ENCODE peak calls at places on chromosomes 5 and 9, in four cellular contexts. C is neural progenitor cell, G is psoas muscle, Z is adrenal gland. B is an unnamed sample. For H3K9me3, the result is how much of the 10 kb centered on the place peaks cover.

GRCh38 chr9:96686638-96687335 is 31.7 kb upstream of the PRXL2C start:
- DNase-seq in Z (peak), C (peak), G (peak), B (peak)

GRCh38 chr9:94719878-94720277 is 6.6 kb upstream of the AOPEP start:
- DNase-seq in C (no peak), G (no peak), Z (peak), B (no peak)

GRCh38 chr5:5637163-5637562 is 214.7 kb downstream of the ICE1 start:
- DNase-seq in G (no peak), C (no peak), Z (no peak), B (no peak)

GRCh38 chr9:4980046-4980727 is 4.9 kb upstream of the JAK2 start:
- DNase-seq in Z (no peak), G (no peak), C (no peak), B (no peak)

GRCh38 chr5:115374057-115374775 is 77.8 kb upstream of the CCDC112 start:
- DNase-seq in G (no peak), Z (no peak), C (no peak), B (no peak)

GRCh38 chr5:128596071-128596470 is 58.0 kb upstream of the FBN2 start:
- DNase-seq in Z (no peak), C (no peak), G (no peak), B (no peak)

GRCh38 chr9:91824151-91824550 is 125.9 kb downstream of the ROR2 start:
- DNase-seq in Z (no peak), G (no peak), C (no peak), B (no peak)

GRCh38 chr5:102418531-102418930 is 80.3 kb downstream of the SLCO6A1 start:
- DNase-seq in C (peak), G (no peak), Z (no peak), B (no peak)

GRCh38 chr9:128473104-128473503 is 17.3 kb downstream of the ODF2 start:
- DNase-seq in C (no peak), G (no peak), Z (no peak), B (no peak)

GRCh38 chr5:179734536-179735164 is 2.0 kb downstream of the MAML1 start:
- DNase-seq in G (no peak), Z (no peak), C (no peak), B (no peak)
- H3K27ac ChIP-seq in G (peak), Z (peak), C (no peak), B (no peak)

DNA sequence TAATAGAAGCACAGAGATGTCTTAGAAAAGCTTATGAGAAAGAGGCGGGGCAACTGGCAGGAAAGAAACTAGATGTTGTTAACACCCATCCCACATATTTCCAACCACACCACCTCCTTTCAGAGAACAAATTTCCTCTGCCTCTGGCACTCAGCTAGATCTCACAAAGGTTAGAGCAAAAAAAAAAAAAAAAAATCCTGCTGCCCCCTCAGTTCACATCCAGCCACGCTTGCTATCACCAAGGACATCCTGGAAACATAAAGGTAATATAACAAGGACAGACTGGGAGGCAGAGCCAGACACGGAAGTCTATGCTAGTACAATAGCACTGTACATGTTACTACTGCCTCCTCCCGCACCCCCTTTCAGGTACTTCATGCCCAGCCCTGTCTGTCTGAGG is 238.0 kb upstream of the PTGER4 start:
- DNase-seq in Z (no peak), G (no peak), C (no peak), B (no peak)
- H3K9me3 ChIP-seq in Z (under half), G (under half), C (under half), B (under half)

GRCh38 chr5:93078082-93079038 is 502.7 kb downstream of the NR2F1-AS1 start:
- DNase-seq in C (no peak), Z (peak), G (peak), B (no peak)
- H3K27ac ChIP-seq in C (no peak), Z (no peak), G (peak), B (no peak)

DNA sequence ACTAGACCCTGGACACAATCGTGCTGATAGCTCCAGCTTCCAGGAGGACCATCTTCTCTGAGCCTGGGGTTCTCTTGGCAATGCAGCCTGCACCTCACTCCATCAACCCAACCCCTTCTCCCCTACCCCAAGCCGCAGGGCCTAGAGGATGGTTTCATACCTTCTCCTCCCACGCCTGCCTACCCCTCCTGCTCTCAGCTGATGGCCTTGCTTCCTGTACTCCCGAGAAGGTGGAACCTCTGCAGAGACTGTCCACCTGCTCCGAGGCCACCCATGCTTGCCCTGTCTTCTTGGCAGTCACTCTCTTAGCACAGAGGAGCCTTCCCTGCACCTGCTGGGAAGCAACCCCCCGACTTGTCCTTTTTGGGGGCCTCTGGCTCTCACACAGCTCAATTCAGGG is 241.9 kb downstream of the IRX2 start:
- DNase-seq in C (no peak), G (no peak), Z (no peak), B (no peak)
- H3K9me3 ChIP-seq in C (under half), G (under half), Z (under half), B (under half)

DNA sequence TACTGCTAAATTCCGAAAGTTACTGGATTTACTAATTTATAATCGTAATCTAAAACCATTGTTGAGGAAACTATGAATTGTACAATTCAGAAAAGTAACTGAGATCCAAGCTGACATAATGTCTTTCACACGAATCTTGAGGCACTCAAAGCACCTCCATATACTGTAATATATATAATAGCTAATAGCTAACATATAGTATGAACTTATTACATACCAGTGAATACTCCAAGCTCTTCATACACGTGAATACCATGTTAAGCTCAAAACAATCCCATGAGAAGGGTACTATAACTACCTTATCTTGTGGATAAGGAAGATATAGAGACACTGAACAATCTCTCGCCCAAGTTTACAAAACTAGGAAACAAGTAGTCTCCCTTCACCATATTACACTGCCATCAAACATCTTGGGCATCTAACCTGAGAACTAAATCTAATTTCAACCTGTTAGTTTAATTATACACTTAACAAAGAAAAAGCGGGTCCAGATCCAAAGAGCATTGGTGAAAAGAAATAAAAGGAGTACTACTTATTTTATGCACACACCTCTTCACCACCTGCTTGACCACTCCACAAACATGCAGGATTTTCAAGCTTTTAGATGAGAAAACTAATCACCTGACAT is 1.0 kb downstream of the NUDCD2 start:
- DNase-seq in Z (no peak), C (no peak), G (no peak), B (no peak)
- H3K27ac ChIP-seq in Z (peak), C (peak), G (peak), B (no peak)

DNA sequence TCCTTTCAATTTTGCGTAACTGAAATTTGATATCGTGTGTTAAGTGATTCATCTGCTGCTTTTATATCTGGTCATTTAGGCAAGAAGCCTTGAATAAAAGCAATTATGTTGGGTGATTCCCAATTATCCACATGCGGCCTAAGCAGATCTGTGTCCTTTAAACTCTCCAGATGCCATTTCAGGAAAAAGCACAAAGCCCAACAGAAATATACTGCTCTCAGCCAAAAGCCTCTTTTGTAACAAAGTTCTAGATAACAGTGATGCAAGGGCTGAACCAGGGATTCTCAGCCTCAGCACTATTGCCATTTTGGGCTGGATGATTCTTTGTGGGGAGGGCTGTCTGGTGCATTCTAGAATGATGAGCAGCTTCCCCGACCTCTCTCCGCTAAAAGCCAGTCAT is 93.0 kb downstream of the TAF11L14 start:
- DNase-seq in C (no peak), G (no peak), Z (no peak), B (no peak)
- H3K9me3 ChIP-seq in C (under half), G (under half), Z (under half), B (under half)

GRCh38 chr9:89154218-89154617 is 24.4 kb downstream of the SHC3 start:
- DNase-seq in C (no peak), Z (no peak), G (no peak), B (no peak)
- H3K27ac ChIP-seq in C (no peak), Z (peak), G (no peak), B (no peak)

GRCh38 chr5:111404270-111404769 is 108.0 kb downstream of the STARD4 start:
- DNase-seq in C (no peak), Z (no peak), G (no peak), B (no peak)

GRCh38 chr5:111411321-111411720 is 101.0 kb downstream of the STARD4 start:
- DNase-seq in G (no peak), Z (no peak), C (no peak), B (no peak)

GRCh38 chr5:111408817-111409216 is 103.5 kb downstream of the STARD4 start:
- DNase-seq in Z (no peak), G (no peak), C (no peak), B (no peak)

GRCh38 chr5:111401906-111402305 is 110.4 kb downstream of the STARD4 start:
- DNase-seq in Z (no peak), C (no peak), G (no peak), B (no peak)

DNA sequence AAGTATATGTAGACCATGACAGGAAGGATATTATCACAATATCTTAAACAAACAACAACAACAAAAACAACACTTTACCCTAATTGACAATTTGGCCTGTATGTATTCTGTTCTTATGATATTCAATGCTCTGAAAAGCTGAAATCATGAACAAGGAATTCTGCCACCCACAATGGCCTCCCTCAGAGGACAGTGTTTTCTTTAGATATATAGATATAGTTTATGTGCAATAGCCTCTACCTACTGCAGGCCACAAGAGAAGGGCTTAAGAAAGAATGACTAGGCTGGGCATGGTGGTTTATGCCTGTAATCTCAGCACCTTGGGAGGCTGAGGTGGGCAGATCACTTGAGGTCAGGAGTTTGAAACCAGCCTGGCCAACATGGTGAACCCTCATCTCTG is 104.8 kb downstream of the STARD4 start:
- DNase-seq in G (no peak), C (no peak), Z (no peak), B (no peak)
- H3K9me3 ChIP-seq in G (under half), C (under half), Z (under half), B (under half)